ENCODE peak calls at places on chromosome 18, in five cellular contexts. One of them, this sample, is unnamed.

GRCh38 chr18:63319383-63320040 is at the start of gene BCL2:
- DNase-seq in CD4-positive, alpha-beta T cell: no peak
- DNase-seq in hepatocyte: peak; percentile 16
- DNase-seq in uterus: peak; percentile 58
- DNase-seq in thyroid gland: no peak
- DNase-seq in this sample: peak; percentile 25

GRCh38 chr18:32929213-32929612 is 156.4 kb upstream of the KLHL14 start:
- DNase-seq in CD4-positive, alpha-beta T cell: no peak
- DNase-seq in hepatocyte: no peak
- DNase-seq in uterus: no peak
- DNase-seq in thyroid gland: no peak
- DNase-seq in this sample: no peak

GRCh38 chr18:64712035-64712434 is 563.1 kb upstream of the LINC00305 start:
- DNase-seq in CD4-positive, alpha-beta T cell: no peak
- DNase-seq in hepatocyte: no peak
- DNase-seq in uterus: no peak
- DNase-seq in thyroid gland: no peak
- DNase-seq in this sample: no peak

GRCh38 chr18:79486356-79487197 is 90.8 kb downstream of the NFATC1 start:
- DNase-seq in CD4-positive, alpha-beta T cell: no peak
- DNase-seq in hepatocyte: no peak
- DNase-seq in uterus: no peak
- DNase-seq in thyroid gland: no peak
- DNase-seq in this sample: no peak

GRCh38 chr18:24862225-24862893 is 401.9 kb downstream of the HRH4 start:
- DNase-seq in CD4-positive, alpha-beta T cell: no peak
- DNase-seq in hepatocyte: no peak
- DNase-seq in uterus: no peak
- DNase-seq in thyroid gland: no peak
- DNase-seq in this sample: no peak

GRCh38 chr18:12049983-12050811 is 43.4 kb upstream of the ANKRD62 start:
- DNase-seq in CD4-positive, alpha-beta T cell: no peak
- DNase-seq in hepatocyte: no peak
- DNase-seq in uterus: no peak
- DNase-seq in thyroid gland: peak; percentile 83
- DNase-seq in this sample: no peak

GRCh38 chr18:2316686-2317308 is 254.5 kb downstream of the METTL4 start:
- DNase-seq in CD4-positive, alpha-beta T cell: no peak
- DNase-seq in hepatocyte: peak; percentile 62
- DNase-seq in uterus: no peak
- DNase-seq in thyroid gland: no peak
- DNase-seq in this sample: no peak

GRCh38 chr18:48889115-48889941 is 61.4 kb downstream of the SMAD7 start:
- DNase-seq in CD4-positive, alpha-beta T cell: no peak
- DNase-seq in hepatocyte: peak; percentile 61
- DNase-seq in uterus: peak; percentile 60
- DNase-seq in thyroid gland: peak; percentile 51
- DNase-seq in this sample: no peak

GRCh38 chr18:21115519-21116411 is 4.2 kb upstream of the ROCK1 start:
- DNase-seq in CD4-positive, alpha-beta T cell: no peak
- DNase-seq in hepatocyte: no peak
- DNase-seq in uterus: no peak
- DNase-seq in thyroid gland: no peak
- DNase-seq in this sample: no peak

GRCh38 chr18:59730896-59731295 is 33.7 kb upstream of the CCBE1 start:
- DNase-seq in CD4-positive, alpha-beta T cell: no peak
- DNase-seq in hepatocyte: no peak
- DNase-seq in uterus: no peak
- DNase-seq in thyroid gland: no peak
- DNase-seq in this sample: no peak

GRCh38 chr18:66334534-66334933 is 269.4 kb downstream of the CDH19 start:
- DNase-seq in CD4-positive, alpha-beta T cell: no peak
- DNase-seq in hepatocyte: no peak
- DNase-seq in uterus: no peak
- DNase-seq in thyroid gland: no peak
- DNase-seq in this sample: no peak

GRCh38 chr18:5979176-5979888 is 84.0 kb upstream of the TMEM200C start:
- DNase-seq in CD4-positive, alpha-beta T cell: no peak
- DNase-seq in hepatocyte: no peak
- DNase-seq in uterus: no peak
- DNase-seq in thyroid gland: no peak
- DNase-seq in this sample: no peak

GRCh38 chr18:62730926-62731325 is 15.6 kb downstream of the PHLPP1 start:
- DNase-seq in CD4-positive, alpha-beta T cell: no peak
- DNase-seq in hepatocyte: no peak
- DNase-seq in uterus: no peak
- DNase-seq in thyroid gland: no peak
- DNase-seq in this sample: no peak

GRCh38 chr18:62634991-62635630 is 80.2 kb upstream of the PHLPP1 start:
- DNase-seq in CD4-positive, alpha-beta T cell: no peak
- DNase-seq in hepatocyte: no peak
- DNase-seq in uterus: no peak
- DNase-seq in thyroid gland: no peak
- DNase-seq in this sample: peak; percentile 78

GRCh38 chr18:71951021-71951420 is 593.1 kb downstream of the CBLN2 start:
- DNase-seq in CD4-positive, alpha-beta T cell: no peak
- DNase-seq in hepatocyte: no peak
- DNase-seq in uterus: no peak
- DNase-seq in thyroid gland: no peak
- DNase-seq in this sample: no peak

GRCh38 chr18:36532394-36532793 is 234.9 kb downstream of the FHOD3 start:
- DNase-seq in CD4-positive, alpha-beta T cell: no peak
- DNase-seq in hepatocyte: no peak
- DNase-seq in uterus: no peak
- DNase-seq in thyroid gland: no peak
- DNase-seq in this sample: peak; percentile 1

GRCh38 chr18:68840554-68841263 is 42.8 kb downstream of the CCDC102B start:
- DNase-seq in CD4-positive, alpha-beta T cell: no peak
- DNase-seq in hepatocyte: peak; percentile 61
- DNase-seq in uterus: peak; percentile 35
- DNase-seq in thyroid gland: no peak
- DNase-seq in this sample: peak; percentile 55

GRCh38 chr18:11767935-11768334 is 78.9 kb downstream of the GNAL start:
- DNase-seq in CD4-positive, alpha-beta T cell: no peak
- DNase-seq in hepatocyte: no peak
- DNase-seq in uterus: no peak
- DNase-seq in thyroid gland: no peak
- DNase-seq in this sample: peak; percentile 53

GRCh38 chr18:44938396-44939036 is 257.8 kb downstream of the SETBP1 start:
- DNase-seq in CD4-positive, alpha-beta T cell: no peak
- DNase-seq in hepatocyte: peak; percentile 61
- DNase-seq in uterus: no peak
- DNase-seq in thyroid gland: no peak
- DNase-seq in this sample: no peak

GRCh38 chr18:55996726-55997125 is 408.7 kb upstream of the TCF4 start:
- DNase-seq in CD4-positive, alpha-beta T cell: no peak
- DNase-seq in hepatocyte: no peak
- DNase-seq in uterus: no peak
- DNase-seq in thyroid gland: no peak
- DNase-seq in this sample: no peak

GRCh38 chr18:56000041-56000440 is 412.0 kb upstream of the TCF4 start:
- DNase-seq in CD4-positive, alpha-beta T cell: no peak
- DNase-seq in hepatocyte: no peak
- DNase-seq in uterus: no peak
- DNase-seq in thyroid gland: no peak
- DNase-seq in this sample: no peak

GRCh38 chr18:55998071-55998522 is 410.1 kb upstream of the TCF4 start:
- DNase-seq in CD4-positive, alpha-beta T cell: no peak
- DNase-seq in hepatocyte: peak; percentile 35
- DNase-seq in uterus: no peak
- DNase-seq in thyroid gland: peak; percentile 53
- DNase-seq in this sample: no peak

GRCh38 chr18:55999641-56000040 is 411.6 kb upstream of the TCF4 start:
- DNase-seq in CD4-positive, alpha-beta T cell: no peak
- DNase-seq in hepatocyte: no peak
- DNase-seq in uterus: no peak
- DNase-seq in thyroid gland: no peak
- DNase-seq in this sample: no peak

DNA sequence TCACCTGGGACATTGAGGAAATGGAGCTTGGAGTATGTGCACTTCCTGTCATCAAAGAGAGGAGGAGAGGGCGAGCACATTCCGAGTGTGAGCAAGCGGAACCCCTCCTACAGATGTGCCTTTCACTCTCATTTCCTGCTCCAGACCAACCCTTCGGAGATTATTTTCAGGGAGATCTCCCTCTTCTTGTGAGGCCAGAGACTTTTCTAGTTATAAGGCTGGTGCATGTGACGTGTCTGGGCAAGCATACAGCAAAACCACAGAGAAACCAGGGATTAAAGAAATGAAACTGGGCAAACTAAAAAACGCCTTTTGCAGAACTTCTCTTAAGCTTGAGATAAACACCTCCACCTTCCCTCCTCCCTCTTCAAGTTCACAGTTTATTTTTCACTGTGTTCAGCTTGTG is 409.2 kb upstream of the TCF4 start:
- DNase-seq in CD4-positive, alpha-beta T cell: no peak
- DNase-seq in hepatocyte: no peak
- DNase-seq in uterus: no peak
- DNase-seq in thyroid gland: peak; percentile 7
- DNase-seq in this sample: peak; percentile 5
- TF ChIP-seq CTCF in CD4-positive, alpha-beta T cell: no peak
- TF ChIP-seq CTCF in hepatocyte: no peak
- TF ChIP-seq CTCF in uterus: no peak
- TF ChIP-seq CTCF in thyroid gland: peak; percentile 29
- TF ChIP-seq CTCF in this sample: no peak

GRCh38 chr18:58496937-58497336 is 132.0 kb downstream of the ALPK2 start:
- DNase-seq in CD4-positive, alpha-beta T cell: no peak
- DNase-seq in hepatocyte: no peak
- DNase-seq in uterus: no peak
- DNase-seq in thyroid gland: no peak
- DNase-seq in this sample: peak; percentile 3

GRCh38 chr18:58499527-58499926 is 129.4 kb downstream of the ALPK2 start:
- DNase-seq in CD4-positive, alpha-beta T cell: no peak
- DNase-seq in hepatocyte: no peak
- DNase-seq in uterus: no peak
- DNase-seq in thyroid gland: no peak
- DNase-seq in this sample: no peak

GRCh38 chr18:58495634-58496033 is 133.3 kb downstream of the ALPK2 start:
- DNase-seq in CD4-positive, alpha-beta T cell: no peak
- DNase-seq in hepatocyte: no peak
- DNase-seq in uterus: no peak
- DNase-seq in thyroid gland: no peak
- DNase-seq in this sample: no peak

GRCh38 chr18:58496231-58496630 is 132.7 kb downstream of the ALPK2 start:
- DNase-seq in CD4-positive, alpha-beta T cell: no peak
- DNase-seq in hepatocyte: no peak
- DNase-seq in uterus: no peak
- DNase-seq in thyroid gland: no peak
- DNase-seq in this sample: no peak

DNA sequence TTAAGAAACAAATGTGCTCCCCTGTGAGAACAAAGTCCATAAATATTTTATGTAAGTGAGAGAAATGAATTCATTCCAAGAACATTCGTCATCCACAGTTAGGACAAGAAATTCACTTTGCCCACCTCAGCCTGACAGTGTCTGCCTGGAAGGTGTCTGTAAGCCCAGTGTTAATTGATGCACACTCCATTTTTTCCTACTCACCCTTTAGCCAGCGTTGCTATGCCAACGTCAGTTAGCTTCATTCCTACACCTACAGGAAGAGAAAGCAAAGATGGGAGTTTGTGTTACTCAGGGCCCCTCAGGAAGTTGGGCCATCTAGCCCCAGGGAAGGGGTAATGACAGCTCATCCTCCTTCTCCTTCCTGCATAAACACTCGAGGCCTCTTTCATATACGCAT is 131.0 kb downstream of the ALPK2 start:
- DNase-seq in CD4-positive, alpha-beta T cell: no peak
- DNase-seq in hepatocyte: no peak
- DNase-seq in uterus: no peak
- DNase-seq in thyroid gland: no peak
- DNase-seq in this sample: no peak
- H3K27ac ChIP-seq in CD4-positive, alpha-beta T cell: no peak overlapping the region
- H3K27ac ChIP-seq in hepatocyte: no peak overlapping the region
- H3K27ac ChIP-seq in uterus: no peak overlapping the region
- H3K27ac ChIP-seq in thyroid gland: no peak overlapping the region
- H3K27ac ChIP-seq in this sample: no peak overlapping the region

GRCh38 chr18:37869051-37869450 is 303.5 kb upstream of the CELF4 start:
- DNase-seq in CD4-positive, alpha-beta T cell: no peak
- DNase-seq in hepatocyte: no peak
- DNase-seq in uterus: no peak
- DNase-seq in thyroid gland: no peak
- DNase-seq in this sample: no peak

GRCh38 chr18:37874721-37875120 is 309.1 kb upstream of the CELF4 start:
- DNase-seq in CD4-positive, alpha-beta T cell: no peak
- DNase-seq in hepatocyte: no peak
- DNase-seq in uterus: no peak
- DNase-seq in thyroid gland: no peak
- DNase-seq in this sample: no peak

GRCh38 chr18:37873416-37873815 is 307.8 kb upstream of the CELF4 start:
- DNase-seq in CD4-positive, alpha-beta T cell: no peak
- DNase-seq in hepatocyte: no peak
- DNase-seq in uterus: no peak
- DNase-seq in thyroid gland: no peak
- DNase-seq in this sample: no peak

DNA sequence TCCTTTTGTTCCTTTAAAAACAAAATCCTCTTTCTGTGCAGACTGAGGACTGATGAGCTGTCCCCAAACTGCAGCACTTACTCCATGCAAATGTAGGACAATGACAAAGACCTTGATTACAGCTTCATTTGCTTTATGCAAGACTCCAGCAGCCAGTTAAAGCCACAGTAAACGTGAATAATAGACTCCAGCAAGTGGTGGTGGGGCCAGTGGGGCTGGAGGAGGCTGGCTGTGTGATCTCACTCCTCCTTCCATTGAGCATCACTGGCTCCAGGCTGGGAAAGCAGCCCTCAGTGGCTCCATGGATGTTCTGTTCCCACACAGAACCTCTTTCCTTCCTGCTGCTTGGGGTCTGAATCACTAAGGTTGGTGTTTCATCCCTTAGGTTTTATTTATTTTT is 306.0 kb upstream of the CELF4 start:
- DNase-seq in CD4-positive, alpha-beta T cell: no peak
- DNase-seq in hepatocyte: no peak
- DNase-seq in uterus: no peak
- DNase-seq in thyroid gland: no peak
- DNase-seq in this sample: no peak
- TF ChIP-seq CTCF in CD4-positive, alpha-beta T cell: no peak
- TF ChIP-seq CTCF in hepatocyte: no peak
- TF ChIP-seq CTCF in uterus: no peak
- TF ChIP-seq CTCF in thyroid gland: no peak
- TF ChIP-seq CTCF in this sample: no peak

GRCh38 chr18:23105030-23105429 is 30.3 kb upstream of the CABLES1 start:
- DNase-seq in CD4-positive, alpha-beta T cell: no peak
- DNase-seq in hepatocyte: no peak
- DNase-seq in uterus: no peak
- DNase-seq in thyroid gland: no peak
- DNase-seq in this sample: no peak

GRCh38 chr18:23107718-23108117 is 27.6 kb upstream of the CABLES1 start:
- DNase-seq in CD4-positive, alpha-beta T cell: no peak
- DNase-seq in hepatocyte: no peak
- DNase-seq in uterus: no peak
- DNase-seq in thyroid gland: no peak
- DNase-seq in this sample: no peak

GRCh38 chr18:23105581-23106219 is 29.6 kb upstream of the CABLES1 start:
- DNase-seq in CD4-positive, alpha-beta T cell: no peak
- DNase-seq in hepatocyte: no peak
- DNase-seq in uterus: no peak
- DNase-seq in thyroid gland: no peak
- DNase-seq in this sample: no peak

GRCh38 chr18:23108496-23108895 is 26.8 kb upstream of the CABLES1 start:
- DNase-seq in CD4-positive, alpha-beta T cell: no peak
- DNase-seq in hepatocyte: no peak
- DNase-seq in uterus: no peak
- DNase-seq in thyroid gland: no peak
- DNase-seq in this sample: no peak

GRCh38 chr18:23106575-23106974 is 28.7 kb upstream of the CABLES1 start:
- DNase-seq in CD4-positive, alpha-beta T cell: no peak
- DNase-seq in hepatocyte: peak; percentile 83
- DNase-seq in uterus: no peak
- DNase-seq in thyroid gland: no peak
- DNase-seq in this sample: peak; percentile 61
- H3K27ac ChIP-seq in CD4-positive, alpha-beta T cell: no peak overlapping the region
- H3K27ac ChIP-seq in hepatocyte: peak overlapping the region; percentile 81
- H3K27ac ChIP-seq in uterus: no peak overlapping the region
- H3K27ac ChIP-seq in thyroid gland: no peak overlapping the region
- H3K27ac ChIP-seq in this sample: peak overlapping the region; percentile 70